ENCODE peak calls at places on chromosomes 12 and 14, in six cellular contexts. S is naive thymus-derived CD4-positive, alpha-beta T cell; U is astrocyte of the spinal cord; Q is endothelial cell; F is cardiac fibroblast; E is T-helper 1 cell. H is an unnamed sample.

GRCh38 chr14:68877993-68878575 is 85.2 kb upstream of the ZFP36L1 start:
- DNase-seq in S (no peak), F (no peak), E (no peak), U (no peak), Q (no peak), H (no peak)

GRCh38 chr12:2624543-2625266 is 170.1 kb upstream of the FKBP4 start:
- DNase-seq in E (no peak), F (peak; percentile 2), U (peak; percentile 10), S (no peak), Q (peak; percentile 73), H (no peak)

GRCh38 chr14:34030864-34031263 is 80.0 kb upstream of the EGLN3 start:
- DNase-seq in S (no peak), F (peak; percentile 71), U (peak; percentile 23), E (no peak), Q (no peak), H (no peak)

GRCh38 chr14:55979096-55979495 is 139.1 kb upstream of the PELI2 start:
- DNase-seq in E (no peak), F (no peak), S (no peak), Q (no peak), U (no peak), H (no peak)

GRCh38 chr12:123645851-123646250 is 12.2 kb downstream of the GTF2H3 start:
- DNase-seq in Q (no peak), F (no peak), U (no peak), S (no peak), E (no peak), H (no peak)

GRCh38 chr14:31071151-31071550 is 45.0 kb upstream of the STRN3 start:
- DNase-seq in F (no peak), Q (no peak), E (no peak), U (no peak), S (no peak), H (no peak)

GRCh38 chr12:119699199-119699765 is 31.3 kb downstream of the PRKAB1 start:
- DNase-seq in U (no peak), S (no peak), E (no peak), F (no peak), Q (no peak), H (no peak)

GRCh38 chr12:113891737-113892520 is 74.2 kb downstream of the RBM19 start:
- DNase-seq in S (no peak), E (no peak), F (no peak), U (no peak), Q (no peak), H (no peak)

GRCh38 chr14:103597623-103598372 is 31.2 kb upstream of the KLC1 start:
- DNase-seq in S (no peak), F (peak; percentile 86), U (peak; percentile 86), Q (no peak), E (no peak), H (no peak)

GRCh38 chr14:75363570-75364227 is 64.1 kb upstream of the JDP2 start:
- DNase-seq in E (no peak), Q (no peak), F (no peak), U (no peak), S (no peak), H (no peak)

GRCh38 chr14:68656452-68656851 is 136.4 kb downstream of the ZFP36L1 start:
- DNase-seq in Q (no peak), S (no peak), U (no peak), E (no peak), F (no peak), H (no peak)

GRCh38 chr12:74619886-74620285 is 82.3 kb downstream of the ATXN7L3B start:
- DNase-seq in E (no peak), F (no peak), U (no peak), Q (no peak), S (no peak), H (no peak)

GRCh38 chr14:77909911-77910310 is 110.0 kb downstream of the ADCK1 start:
- DNase-seq in E (no peak), S (no peak), U (no peak), Q (no peak), F (no peak), H (no peak)

GRCh38 chr12:123115409-123116111 is 35.3 kb downstream of the PITPNM2 start:
- DNase-seq in U (peak; percentile 91), F (peak; percentile 96), S (peak; percentile 54), E (no peak), Q (no peak), H (no peak)

GRCh38 chr14:64707661-64708060 is 3.4 kb downstream of the PLEKHG3 start:
- DNase-seq in Q (no peak), U (peak; percentile 78), S (no peak), E (no peak), F (peak; percentile 84), H (no peak)